ENCODE peak calls at places on chromosomes 3 and 15, in seven cellular contexts. One of them, this sample, is unnamed.

GRCh38 chr15:56917652-56918045 is 795 bp upstream of the TCF12 start:
- DNase-seq in small intestine: no peak
- DNase-seq in ELR: no peak
- DNase-seq in ELF-1: no peak
- DNase-seq in neuronal stem cell: no peak
- DNase-seq in HFFc6: no peak
- DNase-seq in prostate gland: no peak
- DNase-seq in this sample: no peak

GRCh38 chr3:18035641-18036466 is 293.4 kb upstream of the TBC1D5 start:
- DNase-seq in ELF-1: no peak
- DNase-seq in neuronal stem cell: no peak
- DNase-seq in HFFc6: no peak
- DNase-seq in small intestine: no peak
- DNase-seq in prostate gland: no peak
- DNase-seq in ELR: no peak
- DNase-seq in this sample: no peak

GRCh38 chr3:125967156-125967555 is 1.8 kb upstream of the ROPN1B start:
- DNase-seq in ELF-1: no peak
- DNase-seq in prostate gland: peak
- DNase-seq in small intestine: no peak
- DNase-seq in neuronal stem cell: no peak
- DNase-seq in ELR: no peak
- DNase-seq in HFFc6: no peak
- DNase-seq in this sample: no peak

GRCh38 chr15:38474155-38474757 is 20.3 kb downstream of the FAM98B start:
- DNase-seq in ELR: peak
- DNase-seq in neuronal stem cell: peak
- DNase-seq in small intestine: peak
- DNase-seq in HFFc6: peak
- DNase-seq in ELF-1: peak
- DNase-seq in prostate gland: peak
- DNase-seq in this sample: peak

GRCh38 chr3:137692803-137693431 is 71.2 kb upstream of the SOX14 start:
- DNase-seq in neuronal stem cell: peak
- DNase-seq in ELR: peak
- DNase-seq in ELF-1: peak
- DNase-seq in HFFc6: no peak
- DNase-seq in prostate gland: no peak
- DNase-seq in small intestine: no peak
- DNase-seq in this sample: peak

GRCh38 chr3:37765591-37766219 is 96.0 kb upstream of the CTDSPL start:
- DNase-seq in ELR: no peak
- DNase-seq in ELF-1: peak
- DNase-seq in prostate gland: no peak
- DNase-seq in small intestine: no peak
- DNase-seq in HFFc6: no peak
- DNase-seq in neuronal stem cell: peak
- DNase-seq in this sample: no peak

GRCh38 chr3:126807795-126808194 is 103.8 kb downstream of the CHCHD6 start:
- DNase-seq in HFFc6: no peak
- DNase-seq in small intestine: no peak
- DNase-seq in ELF-1: no peak
- DNase-seq in ELR: peak
- DNase-seq in neuronal stem cell: no peak
- DNase-seq in prostate gland: no peak
- DNase-seq in this sample: no peak

GRCh38 chr3:39124876-39125836 is 17.7 kb downstream of the TTC21A start:
- DNase-seq in ELR: no peak
- DNase-seq in ELF-1: peak
- DNase-seq in HFFc6: peak
- DNase-seq in prostate gland: peak
- DNase-seq in small intestine: peak
- DNase-seq in neuronal stem cell: no peak
- DNase-seq in this sample: no peak

GRCh38 chr3:141860766-141861513 is 15.5 kb upstream of the ATP1B3 start:
- DNase-seq in small intestine: no peak
- DNase-seq in HFFc6: no peak
- DNase-seq in ELR: no peak
- DNase-seq in ELF-1: no peak
- DNase-seq in prostate gland: no peak
- DNase-seq in neuronal stem cell: no peak
- DNase-seq in this sample: no peak

GRCh38 chr3:186824430-186825139 is 17.9 kb upstream of the ADIPOQ start:
- DNase-seq in small intestine: no peak
- DNase-seq in prostate gland: no peak
- DNase-seq in neuronal stem cell: no peak
- DNase-seq in ELF-1: peak
- DNase-seq in ELR: no peak
- DNase-seq in HFFc6: no peak
- DNase-seq in this sample: no peak

GRCh38 chr15:67935244-67935643 is 95.4 kb upstream of the RNU6-1 start:
- DNase-seq in ELF-1: no peak
- DNase-seq in HFFc6: no peak
- DNase-seq in small intestine: no peak
- DNase-seq in prostate gland: no peak
- DNase-seq in neuronal stem cell: no peak
- DNase-seq in ELR: no peak
- DNase-seq in this sample: no peak

GRCh38 chr15:72782274-72782992 is 1.1 kb downstream of the ADPGK start:
- DNase-seq in small intestine: no peak
- DNase-seq in ELR: no peak
- DNase-seq in HFFc6: no peak
- DNase-seq in ELF-1: no peak
- DNase-seq in neuronal stem cell: no peak
- DNase-seq in prostate gland: no peak
- DNase-seq in this sample: peak

GRCh38 chr3:163890661-163891060 is 1187.6 kb downstream of the SI start:
- DNase-seq in neuronal stem cell: peak
- DNase-seq in small intestine: no peak
- DNase-seq in ELF-1: no peak
- DNase-seq in HFFc6: no peak
- DNase-seq in ELR: no peak
- DNase-seq in prostate gland: no peak
- DNase-seq in this sample: no peak

GRCh38 chr3:17133637-17134545 is 249.1 kb downstream of the PLCL2 start:
- DNase-seq in ELF-1: no peak
- DNase-seq in neuronal stem cell: no peak
- DNase-seq in small intestine: no peak
- DNase-seq in ELR: no peak
- DNase-seq in HFFc6: no peak
- DNase-seq in prostate gland: no peak
- DNase-seq in this sample: no peak

This sample was measured in RKO.